ENCODE peak calls at places on chromosomes 13 and 19, in seven cellular contexts. A, M, T, W, N, R and E are unnamed samples.

GRCh38 chr13:95246292-95247082 is 54.8 kb downstream of the ABCC4 start:
- DNase-seq in N (no peak), M (no peak), W (no peak), A (no peak), T (no peak), R (peak), E (no peak)

GRCh38 chr13:40597735-40598365 is 68.6 kb downstream of the FOXO1 start:
- DNase-seq in R (no peak), N (peak), T (no peak), M (no peak), A (no peak), W (no peak), E (no peak)

GRCh38 chr19:23832717-23833327 is 74.1 kb upstream of the ZNF681 start:
- DNase-seq in M (no peak), T (no peak), A (no peak), W (no peak), R (no peak), N (no peak), E (no peak)

GRCh38 chr13:99339736-99340392 is 32.7 kb upstream of the GPR183 start:
- DNase-seq in M (peak), W (peak), T (no peak), A (no peak), R (no peak), N (peak), E (no peak)

GRCh38 chr19:29206453-29206852 is 6.5 kb downstream of the UQCRFS1 start:
- DNase-seq in A (no peak), N (no peak), W (no peak), T (no peak), R (no peak), M (no peak), E (no peak)

GRCh38 chr13:26977541-26977940 is 194.1 kb downstream of the USP12 start:
- DNase-seq in M (peak), A (no peak), T (no peak), N (no peak), R (no peak), W (no peak), E (no peak)

GRCh38 chr13:60572003-60572792 is 175.2 kb downstream of the TDRD3 start:
- DNase-seq in M (no peak), A (no peak), W (no peak), N (no peak), R (no peak), T (no peak), E (no peak)

GRCh38 chr19:52742516-52742915 is 7.7 kb upstream of the ZNF611 start:
- DNase-seq in W (no peak), A (no peak), R (no peak), M (no peak), N (no peak), T (no peak), E (no peak)

GRCh38 chr13:114119196-114119595 is 13.2 kb downstream of the RASA3 start:
- DNase-seq in R (no peak), W (no peak), M (peak), N (no peak), A (no peak), T (no peak), E (peak)

GRCh38 chr19:14383556-14383897 is 2.3 kb downstream of the ADGRE5 start:
- DNase-seq in A (no peak), W (no peak), T (no peak), N (no peak), R (no peak), M (no peak), E (no peak)

GRCh38 chr13:51361111-51361510 is 21.6 kb downstream of the SERPINE3 start:
- DNase-seq in R (no peak), A (no peak), M (no peak), N (no peak), T (no peak), W (no peak), E (no peak)

GRCh38 chr19:41318696-41319499 is 8.9 kb downstream of the CCDC97 start:
- DNase-seq in A (no peak), M (no peak), T (no peak), W (no peak), N (no peak), R (no peak), E (peak)

GRCh38 chr19:51441410-51442390 is 16.6 kb downstream of the SIGLEC8 start:
- DNase-seq in M (peak), A (peak), T (peak), W (peak), N (peak), R (no peak), E (peak)